ENCODE peak calls at places on chromosome 11, in seven cellular contexts. One of them, this sample, is unnamed.

GRCh38 chr11:94128171-94128745 is 383 bp upstream of the PANX1 start:
- DNase-seq in heart right ventricle: peak; percentile 28
- DNase-seq in OCI-LY7: peak; percentile 58
- DNase-seq in mucosa of descending colon: no peak
- DNase-seq in CD8-positive, alpha-beta T cell: no peak
- DNase-seq in colonic mucosa: no peak
- DNase-seq in heart left ventricle: no peak
- DNase-seq in this sample: no peak

GRCh38 chr11:23976369-23976768 is 520.5 kb upstream of the LUZP2 start:
- DNase-seq in heart right ventricle: no peak
- DNase-seq in OCI-LY7: no peak
- DNase-seq in mucosa of descending colon: no peak
- DNase-seq in CD8-positive, alpha-beta T cell: no peak
- DNase-seq in colonic mucosa: no peak
- DNase-seq in heart left ventricle: no peak
- DNase-seq in this sample: no peak

GRCh38 chr11:5891216-5891800 is 1.7 kb upstream of the OR52E5 start:
- DNase-seq in heart right ventricle: no peak
- DNase-seq in OCI-LY7: peak; percentile 14
- DNase-seq in mucosa of descending colon: no peak
- DNase-seq in CD8-positive, alpha-beta T cell: no peak
- DNase-seq in colonic mucosa: no peak
- DNase-seq in heart left ventricle: no peak
- DNase-seq in this sample: no peak

GRCh38 chr11:2702771-2703486 is 3.1 kb upstream of the KCNQ1OT1 start:
- DNase-seq in heart right ventricle: no peak
- DNase-seq in OCI-LY7: no peak
- DNase-seq in mucosa of descending colon: no peak
- DNase-seq in CD8-positive, alpha-beta T cell: no peak
- DNase-seq in colonic mucosa: no peak
- DNase-seq in heart left ventricle: no peak
- DNase-seq in this sample: no peak

GRCh38 chr11:70491696-70492472 is 93.6 kb downstream of the CTTN start:
- DNase-seq in heart right ventricle: no peak
- DNase-seq in OCI-LY7: no peak
- DNase-seq in mucosa of descending colon: no peak
- DNase-seq in CD8-positive, alpha-beta T cell: no peak
- DNase-seq in colonic mucosa: no peak
- DNase-seq in heart left ventricle: no peak
- DNase-seq in this sample: no peak

GRCh38 chr11:28257761-28258160 is 149.6 kb downstream of the METTL15 start:
- DNase-seq in heart right ventricle: no peak
- DNase-seq in OCI-LY7: no peak
- DNase-seq in mucosa of descending colon: no peak
- DNase-seq in CD8-positive, alpha-beta T cell: no peak
- DNase-seq in colonic mucosa: no peak
- DNase-seq in heart left ventricle: no peak
- DNase-seq in this sample: no peak

GRCh38 chr11:104625246-104625645 is 273.0 kb downstream of the CASP12 start:
- DNase-seq in heart right ventricle: no peak
- DNase-seq in OCI-LY7: no peak
- DNase-seq in mucosa of descending colon: no peak
- DNase-seq in CD8-positive, alpha-beta T cell: no peak
- DNase-seq in colonic mucosa: no peak
- DNase-seq in heart left ventricle: no peak
- DNase-seq in this sample: no peak

GRCh38 chr11:12749442-12749841 is 75.2 kb downstream of the TEAD1 start:
- DNase-seq in heart right ventricle: no peak
- DNase-seq in OCI-LY7: no peak
- DNase-seq in mucosa of descending colon: no peak
- DNase-seq in CD8-positive, alpha-beta T cell: no peak
- DNase-seq in colonic mucosa: no peak
- DNase-seq in heart left ventricle: no peak
- DNase-seq in this sample: no peak

GRCh38 chr11:34317038-34317360 is 40.8 kb downstream of the ABTB2 start:
- DNase-seq in heart right ventricle: no peak
- DNase-seq in OCI-LY7: no peak
- DNase-seq in mucosa of descending colon: no peak
- DNase-seq in CD8-positive, alpha-beta T cell: no peak
- DNase-seq in colonic mucosa: no peak
- DNase-seq in heart left ventricle: no peak
- DNase-seq in this sample: no peak

GRCh38 chr11:119942583-119943338 is 195.2 kb downstream of the TRIM29 start:
- DNase-seq in heart right ventricle: no peak
- DNase-seq in OCI-LY7: no peak
- DNase-seq in mucosa of descending colon: no peak
- DNase-seq in CD8-positive, alpha-beta T cell: no peak
- DNase-seq in colonic mucosa: no peak
- DNase-seq in heart left ventricle: no peak
- DNase-seq in this sample: no peak

GRCh38 chr11:128610765-128611617 is 23.6 kb upstream of the ETS1 start:
- DNase-seq in heart right ventricle: no peak
- DNase-seq in OCI-LY7: peak; percentile 98
- DNase-seq in mucosa of descending colon: peak; percentile 59
- DNase-seq in CD8-positive, alpha-beta T cell: peak; percentile 60
- DNase-seq in colonic mucosa: no peak
- DNase-seq in heart left ventricle: peak; percentile 66
- DNase-seq in this sample: peak; percentile 78

GRCh38 chr11:134558258-134558835 is 146.3 kb upstream of the B3GAT1 start:
- DNase-seq in heart right ventricle: no peak
- DNase-seq in OCI-LY7: no peak
- DNase-seq in mucosa of descending colon: no peak
- DNase-seq in CD8-positive, alpha-beta T cell: no peak
- DNase-seq in colonic mucosa: no peak
- DNase-seq in heart left ventricle: no peak
- DNase-seq in this sample: no peak

GRCh38 chr11:10892250-10892649 is 34.4 kb upstream of the ZBED5 start:
- DNase-seq in heart right ventricle: no peak
- DNase-seq in OCI-LY7: peak; percentile 29
- DNase-seq in mucosa of descending colon: no peak
- DNase-seq in CD8-positive, alpha-beta T cell: no peak
- DNase-seq in colonic mucosa: no peak
- DNase-seq in heart left ventricle: no peak
- DNase-seq in this sample: no peak

GRCh38 chr11:104164028-104164520 is at the start of gene PDGFD:
- DNase-seq in heart right ventricle: peak; percentile 65
- DNase-seq in OCI-LY7: peak; percentile 87
- DNase-seq in mucosa of descending colon: peak; percentile 62
- DNase-seq in CD8-positive, alpha-beta T cell: peak; percentile 10
- DNase-seq in colonic mucosa: peak; percentile 34
- DNase-seq in heart left ventricle: peak; percentile 73
- DNase-seq in this sample: peak; percentile 31

GRCh38 chr11:25981998-25982397 is 349.9 kb upstream of the ANO3 start:
- DNase-seq in heart right ventricle: no peak
- DNase-seq in OCI-LY7: peak; percentile 87
- DNase-seq in mucosa of descending colon: no peak
- DNase-seq in CD8-positive, alpha-beta T cell: no peak
- DNase-seq in colonic mucosa: peak; percentile 18
- DNase-seq in heart left ventricle: peak; percentile 10
- DNase-seq in this sample: no peak

GRCh38 chr11:45366839-45367238 is 80.7 kb upstream of the SYT13 start:
- DNase-seq in heart right ventricle: no peak
- DNase-seq in OCI-LY7: no peak
- DNase-seq in mucosa of descending colon: no peak
- DNase-seq in CD8-positive, alpha-beta T cell: no peak
- DNase-seq in colonic mucosa: no peak
- DNase-seq in heart left ventricle: no peak
- DNase-seq in this sample: no peak

GRCh38 chr11:74849525-74850391 is 99.1 kb downstream of the XRRA1 start:
- DNase-seq in heart right ventricle: no peak
- DNase-seq in OCI-LY7: peak; percentile 11
- DNase-seq in mucosa of descending colon: no peak
- DNase-seq in CD8-positive, alpha-beta T cell: no peak
- DNase-seq in colonic mucosa: no peak
- DNase-seq in heart left ventricle: peak; percentile 21
- DNase-seq in this sample: no peak

GRCh38 chr11:11952036-11952435 is 56.4 kb downstream of the DKK3 start:
- DNase-seq in heart right ventricle: no peak
- DNase-seq in OCI-LY7: no peak
- DNase-seq in mucosa of descending colon: no peak
- DNase-seq in CD8-positive, alpha-beta T cell: no peak
- DNase-seq in colonic mucosa: no peak
- DNase-seq in heart left ventricle: no peak
- DNase-seq in this sample: no peak

DNA sequence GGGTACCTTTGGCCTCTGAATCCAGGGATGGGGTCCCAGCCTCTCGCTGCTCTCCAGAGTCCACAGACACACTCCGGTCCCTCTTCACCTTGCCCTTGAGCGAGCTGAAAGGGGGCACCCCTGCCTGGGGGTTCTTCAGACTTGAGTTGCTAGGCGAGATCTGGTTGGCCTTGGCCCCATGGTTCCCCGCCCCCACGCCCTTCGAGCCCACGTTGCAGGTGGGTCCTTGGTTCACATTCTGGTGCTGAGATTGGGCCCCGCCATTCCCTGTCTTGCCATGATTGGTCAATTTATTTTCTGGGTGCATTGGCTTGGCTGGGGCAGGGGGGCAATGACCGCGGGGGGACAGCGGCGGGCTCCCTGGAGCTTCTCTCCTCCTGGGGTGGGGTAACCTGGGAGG is 17.5 kb downstream of the BCL9L start:
- DNase-seq in heart right ventricle: no peak
- DNase-seq in OCI-LY7: no peak
- DNase-seq in mucosa of descending colon: peak; percentile 25
- DNase-seq in CD8-positive, alpha-beta T cell: no peak
- DNase-seq in colonic mucosa: no peak
- DNase-seq in heart left ventricle: no peak
- DNase-seq in this sample: no peak
- H3K4me1 ChIP-seq in heart right ventricle: peaks cover 57% of the 10 kb centered on the region
- H3K4me1 ChIP-seq in OCI-LY7: peaks cover 56% of the 10 kb centered on the region
- H3K4me1 ChIP-seq in mucosa of descending colon: peaks cover 49% of the 10 kb centered on the region
- H3K4me1 ChIP-seq in CD8-positive, alpha-beta T cell: peaks cover 68% of the 10 kb centered on the region
- H3K4me1 ChIP-seq in colonic mucosa: peaks cover 31% of the 10 kb centered on the region
- H3K4me1 ChIP-seq in heart left ventricle: peaks cover 69% of the 10 kb centered on the region
- H3K4me1 ChIP-seq in this sample: peaks cover 66% of the 10 kb centered on the region

GRCh38 chr11:117332843-117333242 is 5.2 kb downstream of the CEP164 start:
- DNase-seq in heart right ventricle: no peak
- DNase-seq in OCI-LY7: no peak
- DNase-seq in mucosa of descending colon: no peak
- DNase-seq in CD8-positive, alpha-beta T cell: no peak
- DNase-seq in colonic mucosa: no peak
- DNase-seq in heart left ventricle: no peak
- DNase-seq in this sample: no peak

GRCh38 chr11:117337061-117337460 is 9.4 kb downstream of the CEP164 start:
- DNase-seq in heart right ventricle: no peak
- DNase-seq in OCI-LY7: no peak
- DNase-seq in mucosa of descending colon: no peak
- DNase-seq in CD8-positive, alpha-beta T cell: no peak
- DNase-seq in colonic mucosa: no peak
- DNase-seq in heart left ventricle: no peak
- DNase-seq in this sample: no peak

GRCh38 chr11:117335399-117335798 is 7.7 kb downstream of the CEP164 start:
- DNase-seq in heart right ventricle: no peak
- DNase-seq in OCI-LY7: no peak
- DNase-seq in mucosa of descending colon: no peak
- DNase-seq in CD8-positive, alpha-beta T cell: no peak
- DNase-seq in colonic mucosa: no peak
- DNase-seq in heart left ventricle: no peak
- DNase-seq in this sample: no peak

GRCh38 chr11:117334896-117335295 is 7.2 kb downstream of the CEP164 start:
- DNase-seq in heart right ventricle: no peak
- DNase-seq in OCI-LY7: no peak
- DNase-seq in mucosa of descending colon: no peak
- DNase-seq in CD8-positive, alpha-beta T cell: no peak
- DNase-seq in colonic mucosa: no peak
- DNase-seq in heart left ventricle: no peak
- DNase-seq in this sample: no peak

GRCh38 chr11:117333921-117334320 is 6.3 kb downstream of the CEP164 start:
- DNase-seq in heart right ventricle: no peak
- DNase-seq in OCI-LY7: no peak
- DNase-seq in mucosa of descending colon: no peak
- DNase-seq in CD8-positive, alpha-beta T cell: no peak
- DNase-seq in colonic mucosa: no peak
- DNase-seq in heart left ventricle: no peak
- DNase-seq in this sample: no peak
- H3K4me1 ChIP-seq in heart right ventricle: peaks cover 5% of the 10 kb centered on the region
- H3K4me1 ChIP-seq in OCI-LY7: peaks cover 5% of the 10 kb centered on the region
- H3K4me1 ChIP-seq in mucosa of descending colon: peaks cover 4% of the 10 kb centered on the region
- H3K4me1 ChIP-seq in CD8-positive, alpha-beta T cell: peaks cover 3% of the 10 kb centered on the region
- H3K4me1 ChIP-seq in colonic mucosa: peaks cover 3% of the 10 kb centered on the region
- H3K4me1 ChIP-seq in heart left ventricle: peaks cover 7% of the 10 kb centered on the region
- H3K4me1 ChIP-seq in this sample: peaks cover 5% of the 10 kb centered on the region

DNA sequence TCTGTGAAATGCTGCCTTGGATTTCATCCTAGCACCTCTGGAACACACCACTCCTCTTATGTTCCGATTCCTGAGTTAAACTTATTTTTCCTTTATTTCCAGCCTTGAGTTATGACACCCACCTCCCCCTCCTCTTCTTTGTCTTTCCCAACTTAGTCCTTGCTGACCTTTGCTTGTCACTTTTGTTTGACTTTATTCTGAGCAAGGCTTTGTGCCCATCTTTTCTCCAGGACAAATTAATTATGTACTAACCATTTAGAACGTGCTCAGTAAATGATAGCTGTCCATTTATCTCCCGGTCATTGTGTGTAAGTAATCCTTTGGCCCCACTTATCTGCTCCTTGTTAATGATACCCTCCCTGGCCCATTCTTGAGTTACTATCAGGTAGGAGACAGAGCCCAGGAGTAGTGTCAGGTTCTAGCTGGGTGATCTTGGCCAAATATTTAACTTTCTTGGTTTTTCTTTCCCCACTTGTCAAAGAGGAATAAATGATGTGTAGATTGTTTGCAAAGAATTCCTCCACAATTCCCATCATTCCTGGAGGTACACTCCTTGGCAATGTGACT is 44.2 kb downstream of the EXPH5 start:
- DNase-seq in heart right ventricle: no peak
- DNase-seq in OCI-LY7: no peak
- DNase-seq in mucosa of descending colon: no peak
- DNase-seq in CD8-positive, alpha-beta T cell: no peak
- DNase-seq in colonic mucosa: no peak
- DNase-seq in heart left ventricle: no peak
- DNase-seq in this sample: no peak
- H3K4me1 ChIP-seq in heart right ventricle: peaks cover 3% of the 10 kb centered on the region
- H3K4me1 ChIP-seq in OCI-LY7: no peaks in the 10 kb centered on the region
- H3K4me1 ChIP-seq in mucosa of descending colon: peaks cover 13% of the 10 kb centered on the region
- H3K4me1 ChIP-seq in CD8-positive, alpha-beta T cell: no peaks in the 10 kb centered on the region
- H3K4me1 ChIP-seq in colonic mucosa: no peaks in the 10 kb centered on the region
- H3K4me1 ChIP-seq in heart left ventricle: no peaks in the 10 kb centered on the region
- H3K4me1 ChIP-seq in this sample: no peaks in the 10 kb centered on the region

DNA sequence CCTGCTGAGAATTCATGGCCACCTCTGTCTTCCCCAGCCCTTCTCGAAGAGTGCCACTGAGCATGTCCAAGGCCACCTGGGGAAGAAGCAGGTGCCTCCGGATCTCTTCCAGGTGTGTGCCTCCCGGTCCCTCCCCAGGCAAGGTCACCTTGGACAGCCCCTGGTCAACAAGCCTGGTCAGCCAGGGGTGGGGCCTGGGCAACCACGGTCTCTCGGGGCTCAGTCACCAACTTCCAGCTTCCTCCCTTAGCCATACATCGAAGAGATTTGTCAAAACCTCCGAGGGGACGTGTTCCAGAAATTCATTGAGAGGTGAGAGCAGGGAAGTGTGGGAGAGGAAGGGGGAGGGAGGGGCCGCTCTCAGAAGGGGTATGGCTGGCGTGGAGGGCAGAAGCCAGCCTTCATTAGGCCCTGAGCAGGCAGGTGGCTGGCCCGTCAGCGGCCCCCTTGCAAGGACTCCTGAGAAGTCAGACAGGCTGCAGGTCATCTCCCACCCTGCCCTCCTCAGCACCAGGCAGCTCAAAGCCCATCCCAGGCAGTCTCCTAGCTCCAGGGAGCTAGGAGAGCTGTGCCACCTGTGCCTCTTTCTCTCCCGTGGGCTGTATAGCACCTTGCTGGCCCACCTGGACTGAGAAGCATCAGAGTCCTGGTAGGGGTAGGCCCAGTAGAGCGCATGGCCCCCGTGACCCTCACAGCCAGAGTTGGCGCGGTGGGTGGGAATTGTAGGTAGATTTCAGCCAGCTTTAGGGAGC is 9.3 kb upstream of the ANKRD13D start:
- DNase-seq in heart right ventricle: peak; percentile 10
- DNase-seq in OCI-LY7: no peak
- DNase-seq in mucosa of descending colon: peak; percentile 29
- DNase-seq in CD8-positive, alpha-beta T cell: no peak
- DNase-seq in colonic mucosa: no peak
- DNase-seq in heart left ventricle: no peak
- DNase-seq in this sample: no peak
- H3K4me1 ChIP-seq in heart right ventricle: peaks cover 49% of the 10 kb centered on the region
- H3K4me1 ChIP-seq in OCI-LY7: peaks cover 45% of the 10 kb centered on the region
- H3K4me1 ChIP-seq in mucosa of descending colon: peaks cover 37% of the 10 kb centered on the region
- H3K4me1 ChIP-seq in CD8-positive, alpha-beta T cell: peaks cover 89% of the 10 kb centered on the region
- H3K4me1 ChIP-seq in colonic mucosa: peaks cover 33% of the 10 kb centered on the region
- H3K4me1 ChIP-seq in heart left ventricle: peaks cover 49% of the 10 kb centered on the region
- H3K4me1 ChIP-seq in this sample: peaks cover 76% of the 10 kb centered on the region